ENCODE peak calls at places on chromosome 19, in ten cellular contexts. Q is heart right ventricle; F is colonic mucosa; A is IMR-90; W is astrocyte; R is CD4-positive, alpha-beta T cell; K is CD8-positive, alpha-beta memory T cell; E is bronchial epithelial cell; L is ovary; O is tibial artery. B is an unnamed sample.

GRCh38 chr19:6828698-6829633 is 56.5 kb downstream of the VAV1 start:
- DNase-seq in Q (no peak), F (no peak), A (no peak), W (no peak), R (peak; percentile 20), K (no peak), E (peak; percentile 30), L (no peak), O (peak; percentile 29), B (no peak)

GRCh38 chr19:41934849-41935374 is 6.7 kb upstream of the ERFL start:
- DNase-seq in Q (peak; percentile 76), F (peak; percentile 85), A (peak; percentile 49), W (no peak), R (peak; percentile 70), K (peak; percentile 70), E (no peak), L (peak; percentile 61), O (no peak), B (peak; percentile 71)

GRCh38 chr19:50387176-50387867 is 3.2 kb downstream of the POLD1 start:
- DNase-seq in Q (no peak), F (no peak), A (peak; percentile 63), W (no peak), R (no peak), K (no peak), E (peak; percentile 51), L (no peak), O (no peak), B (no peak)

GRCh38 chr19:27971071-27971470 is 1241.9 kb downstream of the UQCRFS1 start:
- DNase-seq in Q (no peak), F (no peak), A (no peak), W (peak; percentile 87), R (no peak), K (no peak), E (peak; percentile 29), L (no peak), O (no peak), B (peak; percentile 55)

GRCh38 chr19:7427944-7428343 is 60.9 kb downstream of the PEX11G start:
- DNase-seq in Q (no peak), F (no peak), A (peak; percentile 72), W (peak; percentile 64), R (no peak), K (no peak), E (no peak), L (no peak), O (no peak), B (peak; percentile 59)

GRCh38 chr19:11814707-11815050 is 606 bp downstream of the ZNF440 start:
- DNase-seq in Q (no peak), F (peak; percentile 37), A (peak; percentile 29), W (peak; percentile 22), R (no peak), K (no peak), E (peak; percentile 56), L (no peak), O (no peak), B (no peak)

GRCh38 chr19:5339950-5340636 is 519 bp downstream of the PTPRS start:
- DNase-seq in Q (no peak), F (no peak), A (no peak), W (no peak), R (no peak), K (no peak), E (no peak), L (peak; percentile 45), O (no peak), B (no peak)

GRCh38 chr19:40305403-40305802 is 20.3 kb upstream of the AKT2 start:
- DNase-seq in Q (peak; percentile 85), F (peak; percentile 80), A (peak; percentile 90), W (peak; percentile 73), R (peak; percentile 52), K (peak; percentile 61), E (peak; percentile 70), L (peak; percentile 76), O (peak; percentile 86), B (peak; percentile 79)

GRCh38 chr19:47765522-47766358 is 12.8 kb upstream of the SELENOW start:
- DNase-seq in Q (peak; percentile 57), F (peak; percentile 68), A (peak; percentile 44), W (no peak), R (peak; percentile 31), K (no peak), E (peak; percentile 44), L (peak; percentile 63), O (peak; percentile 79), B (peak; percentile 72)

GRCh38 chr19:38317104-38317612 is 1.4 kb upstream of the YIF1B start:
- DNase-seq in Q (no peak), F (no peak), A (no peak), W (no peak), R (peak; percentile 13), K (peak; percentile 15), E (no peak), L (no peak), O (no peak), B (no peak)

GRCh38 chr19:45156751-45157150 is 4.0 kb downstream of the NKPD1 start:
- DNase-seq in Q (no peak), F (peak; percentile 36), A (no peak), W (no peak), R (no peak), K (no peak), E (no peak), L (no peak), O (no peak), B (no peak)

GRCh38 chr19:13574933-13575332 is 68.7 kb upstream of the CACNA1A start:
- DNase-seq in Q (no peak), F (no peak), A (peak; percentile 39), W (no peak), R (no peak), K (no peak), E (no peak), L (no peak), O (no peak), B (no peak)

GRCh38 chr19:8557637-8558238 is 19.5 kb downstream of the MYO1F start:
- DNase-seq in Q (no peak), F (no peak), A (no peak), W (no peak), R (no peak), K (no peak), E (no peak), L (no peak), O (no peak), B (no peak)

GRCh38 chr19:18637644-18638630 is 1.1 kb downstream of the KLHL26 start:
- DNase-seq in Q (no peak), F (peak; percentile 77), A (no peak), W (no peak), R (no peak), K (no peak), E (peak; percentile 24), L (no peak), O (no peak), B (no peak)

GRCh38 chr19:45187421-45188100 is 9.0 kb downstream of the BLOC1S3 start:
- DNase-seq in Q (no peak), F (no peak), A (no peak), W (no peak), R (no peak), K (peak; percentile 45), E (no peak), L (no peak), O (no peak), B (no peak)

GRCh38 chr19:33462112-33462726 is 59.4 kb downstream of the PEPD start:
- DNase-seq in Q (no peak), F (no peak), A (no peak), W (no peak), R (no peak), K (no peak), E (no peak), L (no peak), O (peak; percentile 40), B (no peak)

GRCh38 chr19:33461256-33462111 is 60.1 kb downstream of the PEPD start:
- DNase-seq in Q (no peak), F (no peak), A (no peak), W (no peak), R (no peak), K (no peak), E (no peak), L (no peak), O (peak; percentile 55), B (no peak)

GRCh38 chr19:33464733-33465115 is 56.9 kb downstream of the PEPD start:
- DNase-seq in Q (no peak), F (no peak), A (no peak), W (no peak), R (no peak), K (no peak), E (no peak), L (no peak), O (no peak), B (no peak)

GRCh38 chr19:33464010-33464732 is 57.4 kb downstream of the PEPD start:
- DNase-seq in Q (no peak), F (no peak), A (no peak), W (no peak), R (no peak), K (no peak), E (no peak), L (no peak), O (peak; percentile 45), B (no peak)

GRCh38 chr19:33463194-33463593 is 58.4 kb downstream of the PEPD start:
- DNase-seq in Q (no peak), F (no peak), A (peak; percentile 64), W (no peak), R (no peak), K (no peak), E (no peak), L (no peak), O (peak; percentile 15), B (no peak)
- H3K27me3 ChIP-seq in Q (no peaks in the 10 kb centered on the region), F (no peaks in the 10 kb centered on the region), A (no peaks in the 10 kb centered on the region), W (no peaks in the 10 kb centered on the region), R (no peaks in the 10 kb centered on the region), K (no peaks in the 10 kb centered on the region), E (no peaks in the 10 kb centered on the region), L (no peaks in the 10 kb centered on the region), O (no peaks in the 10 kb centered on the region), B (no peaks in the 10 kb centered on the region)

GRCh38 chr19:3374369-3375112 is 8.2 kb downstream of the NFIC start:
- DNase-seq in Q (peak; percentile 59), F (no peak), A (no peak), W (no peak), R (no peak), K (no peak), E (no peak), L (peak; percentile 71), O (peak; percentile 95), B (no peak)
- H3K27me3 ChIP-seq in Q (no peaks in the 10 kb centered on the region), F (no peaks in the 10 kb centered on the region), A (no peaks in the 10 kb centered on the region), W (no peaks in the 10 kb centered on the region), R (no peaks in the 10 kb centered on the region), K (no peaks in the 10 kb centered on the region), E (no peaks in the 10 kb centered on the region), L (no peaks in the 10 kb centered on the region), O (no peaks in the 10 kb centered on the region), B (no peaks in the 10 kb centered on the region)

GRCh38 chr19:54045771-54046170 is 17.9 kb downstream of the VSTM1 start:
- DNase-seq in Q (no peak), F (no peak), A (no peak), W (no peak), R (no peak), K (no peak), E (no peak), L (no peak), O (no peak), B (no peak)
- H3K27me3 ChIP-seq in Q (peaks cover 40% of the 10 kb centered on the region), F (no peaks in the 10 kb centered on the region), A (no peaks in the 10 kb centered on the region), W (no peaks in the 10 kb centered on the region), R (peaks cover 15% of the 10 kb centered on the region), K (no peaks in the 10 kb centered on the region), E (no peaks in the 10 kb centered on the region), L (no peaks in the 10 kb centered on the region), O (no peaks in the 10 kb centered on the region), B (peaks cover 38% of the 10 kb centered on the region)

DNA sequence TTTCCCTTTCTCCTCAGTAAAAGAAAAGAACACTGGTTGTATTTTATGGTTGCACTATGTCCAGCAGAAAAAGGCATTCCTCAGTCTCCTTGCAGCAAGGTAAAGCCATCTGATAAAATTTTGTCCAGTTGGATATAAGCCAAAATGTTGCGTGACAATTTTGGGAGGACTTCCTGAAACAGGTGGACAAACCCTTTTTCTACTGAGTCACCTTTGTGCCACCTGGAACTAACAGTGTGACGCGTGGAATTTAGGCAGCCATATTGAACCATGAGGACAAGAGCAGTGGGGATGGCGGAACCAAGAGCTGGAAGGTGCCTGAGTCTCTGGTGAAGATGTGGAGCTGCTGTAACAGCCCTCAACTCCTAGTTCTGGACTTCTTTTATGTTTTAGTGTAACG is 8.2 kb downstream of the CADM4 start:
- DNase-seq in Q (no peak), F (no peak), A (no peak), W (no peak), R (no peak), K (no peak), E (no peak), L (no peak), O (no peak), B (no peak)
- H3K27me3 ChIP-seq in Q (no peaks in the 10 kb centered on the region), F (no peaks in the 10 kb centered on the region), A (peaks cover 5% of the 10 kb centered on the region), W (no peaks in the 10 kb centered on the region), R (peaks cover 13% of the 10 kb centered on the region), K (no peaks in the 10 kb centered on the region), E (no peaks in the 10 kb centered on the region), L (no peaks in the 10 kb centered on the region), O (no peaks in the 10 kb centered on the region), B (peaks cover 23% of the 10 kb centered on the region)

B was measured in SJSA1.